ENCODE peak calls at places on chromosomes 16 and 17, in five cellular contexts. One of them, this sample, is unnamed.

GRCh38 chr17:29158515-29159275 is 21.5 kb downstream of the MYO18A start:
- DNase-seq in HEK293T: no peak
- DNase-seq in GM12878: no peak
- DNase-seq in HepG2: peak
- DNase-seq in SK-N-SH: no peak
- DNase-seq in this sample: no peak

GRCh38 chr17:41773190-41773588 is 13.3 kb downstream of the JUP start:
- DNase-seq in SK-N-SH: peak
- DNase-seq in HepG2: peak
- DNase-seq in HEK293T: peak
- DNase-seq in GM12878: no peak
- DNase-seq in this sample: no peak

GRCh38 chr17:732788-733720 is 658 bp downstream of the TLCD3A start:
- DNase-seq in HepG2: no peak
- DNase-seq in HEK293T: peak
- DNase-seq in SK-N-SH: peak
- DNase-seq in GM12878: no peak
- DNase-seq in this sample: no peak

GRCh38 chr16:86529160-86529559 is 18.8 kb downstream of the FOXF1 start:
- DNase-seq in SK-N-SH: no peak
- DNase-seq in GM12878: no peak
- DNase-seq in HEK293T: no peak
- DNase-seq in HepG2: no peak
- DNase-seq in this sample: no peak

GRCh38 chr17:33778505-33779398 is 476.3 kb upstream of the CCL2 start:
- DNase-seq in SK-N-SH: peak
- DNase-seq in HepG2: peak
- DNase-seq in HEK293T: peak
- DNase-seq in GM12878: peak
- DNase-seq in this sample: peak

GRCh38 chr17:1229891-1230571 is 40.2 kb upstream of the BHLHA9 start:
- DNase-seq in HEK293T: no peak
- DNase-seq in SK-N-SH: no peak
- DNase-seq in GM12878: no peak
- DNase-seq in HepG2: no peak
- DNase-seq in this sample: no peak

GRCh38 chr17:73519621-73520368 is 124.5 kb downstream of the SDK2 start:
- DNase-seq in HepG2: no peak
- DNase-seq in GM12878: no peak
- DNase-seq in SK-N-SH: no peak
- DNase-seq in HEK293T: no peak
- DNase-seq in this sample: no peak

GRCh38 chr17:17816831-17817551 is 19.8 kb downstream of the SREBF1 start:
- DNase-seq in HepG2: no peak
- DNase-seq in HEK293T: no peak
- DNase-seq in SK-N-SH: no peak
- DNase-seq in GM12878: no peak
- DNase-seq in this sample: no peak

GRCh38 chr16:79267781-79268180 is 332.8 kb downstream of the MAF start:
- DNase-seq in SK-N-SH: no peak
- DNase-seq in HEK293T: no peak
- DNase-seq in HepG2: no peak
- DNase-seq in GM12878: no peak
- DNase-seq in this sample: no peak

GRCh38 chr16:3640632-3641501 is 13.6 kb upstream of the DNASE1 start:
- DNase-seq in HEK293T: no peak
- DNase-seq in SK-N-SH: no peak
- DNase-seq in HepG2: no peak
- DNase-seq in GM12878: no peak
- DNase-seq in this sample: no peak

GRCh38 chr17:66115246-66115645 is 76.7 kb downstream of the CEP112 start:
- DNase-seq in SK-N-SH: no peak
- DNase-seq in GM12878: no peak
- DNase-seq in HepG2: no peak
- DNase-seq in HEK293T: no peak
- DNase-seq in this sample: no peak

GRCh38 chr16:19696961-19697360 is 21.1 kb downstream of the KNOP1 start:
- DNase-seq in GM12878: no peak
- DNase-seq in HepG2: no peak
- DNase-seq in SK-N-SH: no peak
- DNase-seq in HEK293T: no peak
- DNase-seq in this sample: no peak

GRCh38 chr16:19698480-19699465 is 19.3 kb downstream of the KNOP1 start:
- DNase-seq in GM12878: no peak
- DNase-seq in SK-N-SH: no peak
- DNase-seq in HEK293T: no peak
- DNase-seq in HepG2: no peak
- DNase-seq in this sample: no peak

GRCh38 chr16:19694989-19695388 is 23.0 kb downstream of the KNOP1 start:
- DNase-seq in HEK293T: no peak
- DNase-seq in SK-N-SH: no peak
- DNase-seq in HepG2: no peak
- DNase-seq in GM12878: no peak
- DNase-seq in this sample: no peak

GRCh38 chr16:19697756-19698318 is 20.2 kb downstream of the KNOP1 start:
- DNase-seq in SK-N-SH: no peak
- DNase-seq in GM12878: no peak
- DNase-seq in HepG2: no peak
- DNase-seq in HEK293T: no peak
- DNase-seq in this sample: no peak

DNA sequence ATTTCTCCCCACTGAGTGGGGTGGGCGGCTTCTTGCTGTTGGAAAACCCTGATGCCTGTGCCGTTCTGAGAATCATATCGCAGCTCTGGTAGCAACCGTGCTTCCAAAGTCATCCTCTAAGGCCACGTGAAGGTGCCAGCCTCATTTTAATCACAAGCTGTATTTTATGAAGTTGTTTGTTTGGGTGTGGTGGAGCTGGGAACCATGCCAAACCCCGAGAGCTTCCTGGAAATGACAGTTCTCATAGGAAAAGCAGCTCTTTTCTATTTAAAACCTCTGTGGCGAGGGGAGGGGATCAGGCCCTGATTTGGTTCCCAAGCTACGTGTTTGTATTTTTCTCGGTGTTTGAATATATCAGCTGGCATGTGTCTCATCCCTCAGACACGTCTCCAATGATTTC is 21.7 kb downstream of the KNOP1 start:
- DNase-seq in SK-N-SH: no peak
- DNase-seq in HepG2: no peak
- DNase-seq in GM12878: no peak
- DNase-seq in HEK293T: no peak
- DNase-seq in this sample: no peak
- TF ChIP-seq FOXM1 in SK-N-SH: no peak
- TF ChIP-seq FOXM1 in HepG2: no peak
- TF ChIP-seq FOXM1 in GM12878: no peak
- TF ChIP-seq FOXM1 in HEK293T: no peak
- TF ChIP-seq FOXM1 in this sample: no peak

GRCh38 chr16:30474684-30475083 is 2.1 kb downstream of the ITGAL start:
- DNase-seq in HEK293T: no peak
- DNase-seq in HepG2: no peak
- DNase-seq in SK-N-SH: no peak
- DNase-seq in GM12878: no peak
- DNase-seq in this sample: no peak

GRCh38 chr16:30474062-30474452 is 1.5 kb downstream of the ITGAL start:
- DNase-seq in SK-N-SH: no peak
- DNase-seq in HEK293T: no peak
- DNase-seq in HepG2: no peak
- DNase-seq in GM12878: no peak
- DNase-seq in this sample: no peak

GRCh38 chr16:30473231-30474061 is 904 bp downstream of the ITGAL start:
- DNase-seq in HEK293T: no peak
- DNase-seq in GM12878: no peak
- DNase-seq in HepG2: no peak
- DNase-seq in SK-N-SH: no peak
- DNase-seq in this sample: no peak

GRCh38 chr16:30470632-30471007 is 1.9 kb upstream of the ITGAL start:
- DNase-seq in HEK293T: no peak
- DNase-seq in SK-N-SH: no peak
- DNase-seq in HepG2: no peak
- DNase-seq in GM12878: no peak
- DNase-seq in this sample: no peak

GRCh38 chr16:30472328-30472942 is at the start of gene ITGAL:
- DNase-seq in GM12878: peak
- DNase-seq in SK-N-SH: no peak
- DNase-seq in HEK293T: no peak
- DNase-seq in HepG2: no peak
- DNase-seq in this sample: no peak
- TF ChIP-seq FOXM1 in GM12878: peak
- TF ChIP-seq FOXM1 in SK-N-SH: no peak
- TF ChIP-seq FOXM1 in HEK293T: no peak
- TF ChIP-seq FOXM1 in HepG2: no peak
- TF ChIP-seq FOXM1 in this sample: no peak

GRCh38 chr17:65008877-65009276 is 47.7 kb downstream of the GNA13 start:
- DNase-seq in SK-N-SH: no peak
- DNase-seq in GM12878: no peak
- DNase-seq in HepG2: no peak
- DNase-seq in HEK293T: no peak
- DNase-seq in this sample: no peak

GRCh38 chr17:65001409-65002045 is 55.0 kb downstream of the GNA13 start:
- DNase-seq in GM12878: no peak
- DNase-seq in SK-N-SH: no peak
- DNase-seq in HepG2: no peak
- DNase-seq in HEK293T: no peak
- DNase-seq in this sample: no peak

GRCh38 chr17:65009848-65010247 is 46.7 kb downstream of the GNA13 start:
- DNase-seq in GM12878: no peak
- DNase-seq in SK-N-SH: no peak
- DNase-seq in HEK293T: no peak
- DNase-seq in HepG2: no peak
- DNase-seq in this sample: no peak

GRCh38 chr17:65000798-65001197 is 55.7 kb downstream of the GNA13 start:
- DNase-seq in SK-N-SH: no peak
- DNase-seq in HEK293T: no peak
- DNase-seq in GM12878: no peak
- DNase-seq in HepG2: no peak
- DNase-seq in this sample: no peak

DNA sequence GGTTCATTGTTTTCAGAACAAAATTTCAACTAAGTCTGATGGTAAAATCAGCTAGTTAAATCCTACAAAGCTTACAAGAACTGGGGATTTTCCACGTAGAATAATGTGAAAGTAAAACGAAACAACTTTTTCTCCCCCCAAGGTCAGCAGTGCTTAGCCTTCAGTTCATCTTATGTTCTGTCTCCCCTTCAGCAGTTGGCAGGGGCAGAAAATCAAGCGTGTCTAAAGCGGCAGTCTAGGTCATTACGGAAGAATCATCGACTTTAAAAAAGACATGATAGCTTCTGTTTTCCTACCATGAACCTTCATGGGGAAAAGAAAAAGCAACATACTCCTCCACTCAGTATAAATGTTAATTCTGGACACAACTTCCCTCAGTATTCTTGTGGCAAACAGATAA is 50.7 kb downstream of the GNA13 start:
- DNase-seq in HEK293T: no peak
- DNase-seq in SK-N-SH: no peak
- DNase-seq in HepG2: no peak
- DNase-seq in GM12878: no peak
- DNase-seq in this sample: no peak
- TF ChIP-seq FOXM1 in HEK293T: no peak
- TF ChIP-seq FOXM1 in SK-N-SH: no peak
- TF ChIP-seq FOXM1 in HepG2: no peak
- TF ChIP-seq FOXM1 in GM12878: no peak
- TF ChIP-seq FOXM1 in this sample: no peak

GRCh38 chr16:83501481-83501880 is 306.3 kb upstream of the HSBP1 start:
- DNase-seq in HEK293T: no peak
- DNase-seq in HepG2: no peak
- DNase-seq in GM12878: no peak
- DNase-seq in SK-N-SH: no peak
- DNase-seq in this sample: no peak
- TF ChIP-seq FOXM1 in HEK293T: no peak
- TF ChIP-seq FOXM1 in HepG2: no peak
- TF ChIP-seq FOXM1 in GM12878: no peak
- TF ChIP-seq FOXM1 in SK-N-SH: no peak
- TF ChIP-seq FOXM1 in this sample: no peak

DNA sequence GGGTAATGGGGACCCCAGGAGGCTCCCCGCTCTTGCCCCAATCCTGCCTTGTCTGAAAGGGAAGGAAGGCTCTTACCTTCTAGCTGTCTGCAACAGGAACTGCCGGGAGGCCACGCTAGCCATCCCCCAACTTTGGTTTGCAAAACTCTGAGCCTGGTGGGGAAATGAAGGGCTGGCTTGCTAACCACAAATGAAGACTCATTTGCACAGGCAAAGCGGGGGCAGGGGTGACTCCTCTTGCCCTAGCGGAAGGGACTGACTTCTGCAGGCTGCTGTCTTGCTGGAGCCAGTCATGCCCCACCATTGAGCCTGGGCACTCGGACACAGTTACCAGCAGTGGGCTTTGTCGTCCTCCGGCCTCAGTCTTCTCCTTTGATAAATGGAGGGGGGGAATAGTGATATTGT is 52.6 kb downstream of the PLCG2 start:
- DNase-seq in GM12878: peak
- DNase-seq in HepG2: no peak
- DNase-seq in SK-N-SH: no peak
- DNase-seq in HEK293T: no peak
- DNase-seq in this sample: peak
- TF ChIP-seq FOXM1 in GM12878: peak
- TF ChIP-seq FOXM1 in HepG2: no peak
- TF ChIP-seq FOXM1 in SK-N-SH: no peak
- TF ChIP-seq FOXM1 in HEK293T: no peak
- TF ChIP-seq FOXM1 in this sample: no peak

GRCh38 chr17:81057079-81057730 is 22.3 kb downstream of the BAIAP2 start:
- DNase-seq in HEK293T: peak
- DNase-seq in GM12878: no peak
- DNase-seq in HepG2: no peak
- DNase-seq in SK-N-SH: peak
- DNase-seq in this sample: peak
- TF ChIP-seq FOXM1 in HEK293T: no peak
- TF ChIP-seq FOXM1 in GM12878: no peak
- TF ChIP-seq FOXM1 in HepG2: no peak
- TF ChIP-seq FOXM1 in SK-N-SH: no peak
- TF ChIP-seq FOXM1 in this sample: no peak

DNA sequence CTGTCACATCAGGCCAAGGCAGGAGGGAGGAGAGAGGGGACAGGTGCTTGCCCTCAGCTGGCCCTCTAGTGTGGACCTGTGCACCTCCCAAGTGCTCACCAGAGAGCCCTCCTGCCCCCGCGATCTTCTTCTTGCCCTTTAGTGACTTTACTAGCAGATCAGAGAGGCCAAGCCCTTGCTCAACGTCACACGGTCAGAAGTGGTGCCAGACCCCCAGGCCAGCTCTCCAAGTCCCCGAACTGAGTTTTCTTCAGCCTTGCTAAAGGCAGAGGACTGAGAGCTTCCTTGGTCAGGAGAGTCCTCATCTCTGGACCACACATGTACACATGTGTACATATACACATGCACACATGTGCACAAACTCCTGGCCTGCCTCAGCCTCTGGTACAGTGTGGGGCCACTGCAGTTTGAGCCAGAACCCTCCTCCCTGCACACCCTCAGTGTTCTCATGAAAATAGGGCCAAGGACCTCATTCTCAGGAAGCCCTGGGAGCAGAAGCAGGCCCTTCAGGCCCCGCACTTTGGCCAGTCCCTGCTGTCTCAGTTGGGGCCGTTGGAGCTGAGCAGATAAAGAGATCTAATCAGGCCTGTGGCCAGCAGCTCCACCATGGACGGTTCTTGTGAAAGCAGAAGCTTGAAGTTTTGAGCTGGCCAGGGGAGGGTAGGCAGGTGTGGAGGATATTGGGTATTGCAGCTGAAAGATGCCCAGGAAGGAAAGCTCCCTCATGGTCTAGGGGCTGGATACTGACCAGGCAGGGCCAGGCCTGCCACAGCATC is 7.4 kb upstream of the EPX start:
- DNase-seq in GM12878: no peak
- DNase-seq in HEK293T: no peak
- DNase-seq in SK-N-SH: peak
- DNase-seq in HepG2: no peak
- DNase-seq in this sample: peak
- TF ChIP-seq FOXM1 in GM12878: no peak
- TF ChIP-seq FOXM1 in HEK293T: no peak
- TF ChIP-seq FOXM1 in SK-N-SH: no peak
- TF ChIP-seq FOXM1 in HepG2: no peak
- TF ChIP-seq FOXM1 in this sample: no peak